ENCODE peak calls at places on chromosomes 16 and 17, in four cellular contexts. P, Y, F and C are unnamed samples. For H3K4me1, the result is how much of the 10 kb centered on the place peaks cover.

GRCh38 chr17:57486416-57486815 is 230.1 kb downstream of the MSI2 start:
- DNase-seq in P (no peak), Y (no peak), F (no peak), C (no peak)

GRCh38 chr16:86926695-86927094 is 348.3 kb downstream of the FOXL1 start:
- DNase-seq in P (no peak), Y (no peak), F (no peak), C (no peak)

GRCh38 chr16:31713945-31714898 is 159.4 kb upstream of the ZNF267 start:
- DNase-seq in P (no peak), Y (no peak), F (peak), C (no peak)

GRCh38 chr16:30354423-30355143 is 525 bp downstream of the CD2BP2 start:
- DNase-seq in P (no peak), Y (peak), F (no peak), C (no peak)

GRCh38 chr16:86401119-86401518 is 109.2 kb upstream of the FOXF1 start:
- DNase-seq in P (no peak), Y (no peak), F (no peak), C (no peak)

GRCh38 chr17:62703269-62703775 is 75.9 kb downstream of the MRC2 start:
- DNase-seq in P (no peak), Y (no peak), F (no peak), C (no peak)

GRCh38 chr17:17698869-17699351 is 17.7 kb downstream of the RAI1 start:
- DNase-seq in P (no peak), Y (no peak), F (no peak), C (no peak)

GRCh38 chr16:88298882-88299745 is 83.6 kb upstream of the ZNF469 start:
- DNase-seq in P (no peak), Y (no peak), F (no peak), C (no peak)

GRCh38 chr16:84080378-84080777 is 36.4 kb downstream of the MBTPS1 start:
- DNase-seq in P (no peak), Y (no peak), F (no peak), C (no peak)

GRCh38 chr16:57623251-57624043 is 5.0 kb upstream of the ADGRG1 start:
- DNase-seq in P (peak), Y (no peak), F (peak), C (no peak)

GRCh38 chr16:85567101-85567866 is 45.8 kb upstream of the GSE1 start:
- DNase-seq in P (no peak), Y (no peak), F (peak), C (no peak)

GRCh38 chr17:1947743-1948516 is 77.2 kb downstream of the RTN4RL1 start:
- DNase-seq in P (no peak), Y (no peak), F (no peak), C (no peak)

GRCh38 chr16:84718-85452 is 6.9 kb downstream of the MPG start:
- DNase-seq in P (peak), Y (peak), F (no peak), C (no peak)

GRCh38 chr16:53744449-53744848 is 40.5 kb downstream of the FTO start:
- DNase-seq in P (no peak), Y (peak), F (no peak), C (no peak)

GRCh38 chr16:81531415-81531814 is 86.8 kb downstream of the CMIP start:
- DNase-seq in P (peak), Y (no peak), F (no peak), C (no peak)

GRCh38 chr16:87348616-87349157 is 31.5 kb upstream of the C16orf95 start:
- DNase-seq in P (no peak), Y (no peak), F (no peak), C (no peak)

GRCh38 chr16:84884311-84885023 is 64.7 kb downstream of the CRISPLD2 start:
- DNase-seq in P (no peak), Y (no peak), F (peak), C (no peak)

GRCh38 chr17:12631076-12631475 is 34.6 kb upstream of the MYOCD start:
- DNase-seq in P (no peak), Y (no peak), F (no peak), C (no peak)

GRCh38 chr17:16348586-16348985 is 4.7 kb downstream of the CENPV start:
- DNase-seq in P (peak), Y (no peak), F (no peak), C (no peak)

GRCh38 chr16:13873835-13874438 is 46.0 kb upstream of the ERCC4 start:
- DNase-seq in P (no peak), Y (peak), F (peak), C (no peak)

GRCh38 chr17:30905742-30906100 is 317 bp downstream of the TEFM start:
- DNase-seq in P (no peak), Y (peak), F (no peak), C (no peak)

GRCh38 chr16:56569971-56570370 is 5.1 kb downstream of the MT4 start:
- DNase-seq in P (no peak), Y (no peak), F (no peak), C (no peak)

GRCh38 chr17:43125133-43125966 is at the start of gene BRCA1:
- DNase-seq in P (peak), Y (peak), F (peak), C (peak)

GRCh38 chr16:69481901-69482341 is 57.5 kb downstream of the CYB5B start:
- DNase-seq in P (peak), Y (no peak), F (no peak), C (no peak)

GRCh38 chr16:69150146-69150865 is 17.9 kb downstream of the UTP4 start:
- DNase-seq in P (no peak), Y (peak), F (peak), C (no peak)

GRCh38 chr17:31067699-31068184 is 27.0 kb upstream of the NF1 start:
- DNase-seq in P (no peak), Y (no peak), F (no peak), C (no peak)

GRCh38 chr17:27818311-27819170 is 18.2 kb upstream of the NOS2 start:
- DNase-seq in P (no peak), Y (no peak), F (no peak), C (no peak)

GRCh38 chr17:63082952-63083351 is 116.9 kb downstream of the TANC2 start:
- DNase-seq in P (no peak), Y (no peak), F (no peak), C (no peak)

GRCh38 chr17:30278032-30278431 is 13.7 kb downstream of the BLMH start:
- DNase-seq in P (no peak), Y (peak), F (no peak), C (no peak)

GRCh38 chr16:69890891-69891282 is 60.2 kb upstream of the CLEC18A start:
- DNase-seq in P (no peak), Y (no peak), F (no peak), C (no peak)

GRCh38 chr17:7932483-7932891 is 481 bp downstream of the CNTROB start:
- DNase-seq in P (no peak), Y (peak), F (peak), C (no peak)

GRCh38 chr17:16100737-16101400 is 101.2 kb downstream of the TTC19 start:
- DNase-seq in P (no peak), Y (no peak), F (no peak), C (no peak)

GRCh38 chr17:80663783-80664206 is 119.2 kb downstream of the RPTOR start:
- DNase-seq in P (no peak), Y (no peak), F (no peak), C (no peak)
- H3K4me1 ChIP-seq in P (under half), Y (under half), F (under half), C (under half)

GRCh38 chr17:77433385-77434135 is 292.8 kb downstream of the SEC14L1 start:
- DNase-seq in P (no peak), Y (peak), F (no peak), C (no peak)
- H3K4me1 ChIP-seq in P (half or more), Y (half or more), F (under half), C (half or more)

GRCh38 chr17:78374189-78374588 is 4.3 kb upstream of the PGS1 start:
- DNase-seq in P (no peak), Y (no peak), F (no peak), C (no peak)

GRCh38 chr17:78376161-78376560 is 2.3 kb upstream of the PGS1 start:
- DNase-seq in P (no peak), Y (no peak), F (no peak), C (no peak)

GRCh38 chr17:78377858-78378224 is 608 bp upstream of the PGS1 start:
- DNase-seq in P (no peak), Y (no peak), F (no peak), C (no peak)

GRCh38 chr17:78374631-78375274 is 3.7 kb upstream of the PGS1 start:
- DNase-seq in P (no peak), Y (no peak), F (peak), C (no peak)

GRCh38 chr17:78375401-78376079 is 2.9 kb upstream of the PGS1 start:
- DNase-seq in P (peak), Y (no peak), F (no peak), C (no peak)
- H3K4me1 ChIP-seq in P (half or more), Y (under half), F (under half), C (under half)

GRCh38 chr17:64781013-64781392 is 118.9 kb upstream of the SMURF2 start:
- DNase-seq in P (peak), Y (no peak), F (peak), C (no peak)

GRCh38 chr17:64779344-64780095 is 117.4 kb upstream of the SMURF2 start:
- DNase-seq in P (peak), Y (no peak), F (peak), C (no peak)

GRCh38 chr17:64781810-64782555 is 119.9 kb upstream of the SMURF2 start:
- DNase-seq in P (no peak), Y (no peak), F (peak), C (no peak)

GRCh38 chr17:64781394-64781793 is 119.3 kb upstream of the SMURF2 start:
- DNase-seq in P (peak), Y (peak), F (peak), C (no peak)

DNA sequence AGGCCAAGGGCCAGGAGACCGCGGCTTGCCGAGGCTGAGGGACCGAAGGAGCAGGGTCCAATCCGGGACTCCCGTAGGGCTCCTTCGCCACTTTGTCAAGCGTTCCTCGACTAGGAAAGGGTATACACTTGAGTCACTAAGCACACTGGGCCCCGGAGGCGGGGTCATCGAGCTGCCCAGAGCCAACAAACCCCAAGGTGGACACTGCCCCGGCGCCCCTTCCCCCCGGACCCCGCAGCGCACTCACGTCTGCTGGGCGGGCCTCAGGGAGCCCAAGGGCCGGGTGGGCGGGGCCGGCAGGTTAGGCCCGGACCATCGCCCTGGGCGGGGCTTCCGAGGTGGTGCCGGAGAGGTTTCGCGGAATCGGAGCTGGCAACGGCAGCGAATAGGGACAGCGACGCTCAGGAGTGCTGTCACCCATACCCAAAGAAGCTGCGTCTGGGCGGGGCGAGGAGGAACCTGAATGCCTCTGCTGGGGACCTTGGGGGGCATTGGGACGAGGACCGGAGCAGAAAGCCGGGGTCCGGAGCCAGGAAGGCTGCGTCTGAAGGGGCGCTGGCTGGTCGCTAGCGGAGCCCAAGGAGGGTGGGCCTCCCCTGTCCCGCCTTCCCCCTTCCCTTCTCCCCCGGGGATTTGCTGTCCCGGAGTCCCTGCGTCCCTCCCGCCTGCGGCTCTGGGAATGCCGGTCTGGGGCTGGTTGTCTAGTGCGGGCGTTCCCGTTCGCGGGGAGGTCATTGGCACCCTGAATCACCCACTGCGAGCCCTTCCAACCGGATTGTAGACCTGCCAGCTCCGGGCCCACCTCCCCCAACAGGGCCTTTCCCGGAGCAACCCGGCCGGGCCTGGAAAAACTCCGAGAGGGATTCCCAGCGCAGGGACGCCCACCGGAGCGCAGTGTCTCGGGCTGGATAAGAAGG is 118.2 kb upstream of the SMURF2 start:
- DNase-seq in P (peak), Y (no peak), F (peak), C (no peak)
- H3K4me1 ChIP-seq in P (half or more), Y (half or more), F (under half), C (half or more)

DNA sequence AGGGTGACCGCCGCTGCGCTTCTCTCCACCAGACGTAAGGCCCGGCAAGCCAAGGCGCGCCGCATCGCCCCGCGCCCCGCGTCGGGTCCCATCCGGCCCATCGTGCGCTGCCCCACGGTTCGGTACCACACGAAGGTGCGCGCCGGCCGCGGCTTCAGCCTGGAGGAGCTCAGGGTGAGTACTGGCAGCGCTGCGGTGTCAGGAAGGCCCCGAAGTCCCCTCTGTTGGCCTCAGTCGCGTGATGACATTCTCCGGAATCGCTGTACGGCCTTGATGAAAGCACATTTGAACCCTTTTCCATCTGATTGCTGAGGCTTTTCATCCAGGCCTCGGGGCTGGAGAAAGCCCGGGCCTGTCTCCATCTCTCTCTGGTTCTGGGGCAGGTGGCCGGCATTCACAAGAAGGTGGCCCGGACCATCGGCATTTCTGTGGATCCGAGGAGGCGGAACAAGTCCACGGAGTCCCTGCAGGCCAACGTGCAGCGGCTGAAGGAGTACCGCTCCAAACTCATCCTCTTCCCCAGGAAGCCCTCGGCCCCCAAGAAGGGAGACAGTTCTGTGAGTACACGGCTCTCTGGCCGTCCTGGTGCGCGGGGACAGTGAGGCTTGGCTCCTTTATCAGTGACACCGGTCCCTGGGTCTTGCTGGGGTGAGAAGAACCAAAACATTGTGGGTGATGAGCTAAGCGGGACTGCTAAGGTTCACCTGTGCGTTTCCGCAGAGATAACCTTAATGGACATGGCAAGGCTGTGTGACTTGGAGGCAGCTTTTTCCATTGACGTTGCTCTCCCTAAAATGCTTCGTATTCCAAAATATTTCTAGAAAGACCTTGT is 929 bp downstream of the RPL13 start:
- DNase-seq in P (no peak), Y (no peak), F (no peak), C (no peak)
- H3K4me1 ChIP-seq in P (half or more), Y (half or more), F (under half), C (half or more)

GRCh38 chr17:75611746-75612437 is 21.3 kb upstream of the SMIM5 start:
- DNase-seq in P (no peak), Y (no peak), F (no peak), C (no peak)

GRCh38 chr17:75612906-75613626 is 20.2 kb upstream of the SMIM5 start:
- DNase-seq in P (no peak), Y (no peak), F (no peak), C (no peak)

GRCh38 chr17:75615301-75615700 is 17.9 kb upstream of the SMIM5 start:
- DNase-seq in P (no peak), Y (no peak), F (no peak), C (no peak)

GRCh38 chr17:75614556-75615270 is 18.5 kb upstream of the SMIM5 start:
- DNase-seq in P (no peak), Y (no peak), F (no peak), C (no peak)

DNA sequence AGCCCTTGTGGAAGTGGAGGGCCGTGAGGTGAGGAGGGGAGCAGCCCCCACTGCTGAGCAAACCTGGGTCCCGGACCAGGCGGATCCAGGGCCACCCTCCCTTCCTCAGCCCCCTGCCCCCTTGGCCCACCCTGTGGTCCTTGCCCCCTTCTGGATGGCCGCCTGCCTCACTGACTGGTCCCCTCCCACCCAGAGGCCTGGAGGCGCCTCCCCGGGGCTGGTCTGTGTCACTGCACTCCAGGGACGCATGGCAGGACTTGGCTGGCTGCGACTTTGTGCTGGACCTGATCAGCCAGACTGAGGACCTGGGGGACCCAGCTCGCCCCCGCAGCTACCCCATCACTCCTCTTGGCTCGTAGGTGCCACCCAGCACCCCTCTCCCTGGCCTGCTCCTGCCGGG is 19.2 kb upstream of the SMIM5 start:
- DNase-seq in P (no peak), Y (peak), F (no peak), C (no peak)
- H3K4me1 ChIP-seq in P (under half), Y (under half), F (under half), C (under half)

GRCh38 chr17:910503-911194 is 68.9 kb downstream of the NXN start:
- DNase-seq in P (no peak), Y (no peak), F (no peak), C (no peak)
- H3K4me1 ChIP-seq in P (under half), Y (under half), F (under half), C (under half)

DNA sequence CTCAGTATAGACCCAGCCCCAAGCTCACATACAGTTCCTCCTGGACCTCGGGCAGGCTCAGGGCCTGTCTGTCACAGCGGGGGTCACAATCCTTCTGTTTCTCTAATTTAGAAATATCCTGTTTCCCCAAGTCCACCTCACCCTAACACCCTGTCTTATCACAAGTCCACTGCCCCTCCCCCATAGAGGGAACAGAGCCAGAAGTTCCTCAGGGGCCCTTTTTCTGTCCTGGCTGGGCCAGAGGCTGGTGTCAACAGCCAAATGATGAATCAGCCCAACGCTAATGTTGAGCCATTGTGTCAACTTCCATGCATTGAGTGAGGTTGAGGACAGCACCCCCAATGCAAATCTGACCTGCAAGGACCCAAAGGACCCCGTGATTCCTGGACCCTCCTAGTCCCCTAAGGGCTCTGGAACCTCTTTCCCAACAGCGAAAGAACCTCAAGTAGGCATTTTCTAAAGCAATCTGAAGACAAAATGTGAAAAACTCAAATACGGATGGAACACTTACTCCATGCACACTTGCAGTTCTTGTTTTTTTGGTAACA is 58.6 kb downstream of the PECAM1 start:
- DNase-seq in P (peak), Y (no peak), F (no peak), C (no peak)
- H3K4me1 ChIP-seq in P (half or more), Y (under half), F (under half), C (half or more)

GRCh38 chr17:74749262-74750038 is 1.0 kb downstream of the NHERF1 start:
- DNase-seq in P (peak), Y (peak), F (no peak), C (no peak)

GRCh38 chr17:74750327-74751069 is 2.1 kb downstream of the NHERF1 start:
- DNase-seq in P (no peak), Y (no peak), F (no peak), C (no peak)

GRCh38 chr17:74750039-74750326 is 1.6 kb downstream of the NHERF1 start:
- DNase-seq in P (no peak), Y (no peak), F (no peak), C (no peak)

GRCh38 chr17:74752415-74752814 is 4.0 kb downstream of the NHERF1 start:
- DNase-seq in P (no peak), Y (no peak), F (no peak), C (no peak)

GRCh38 chr17:74751210-74751529 is 2.7 kb downstream of the NHERF1 start:
- DNase-seq in P (no peak), Y (no peak), F (no peak), C (no peak)
- H3K4me1 ChIP-seq in P (under half), Y (under half), F (under half), C (half or more)